ENCODE peak calls at places on chromosomes 2 and 18, in five cellular contexts. Y, W, C, J and U are unnamed samples.

GRCh38 chr18:51070545-51070944 is 40.5 kb downstream of the SMAD4 start:
- DNase-seq in Y (no peak), W (no peak), C (no peak), J (no peak), U (no peak)

GRCh38 chr2:9815844-9816279 is 27.4 kb upstream of the TAF1B start:
- DNase-seq in Y (no peak), W (no peak), C (no peak), J (no peak), U (no peak)

GRCh38 chr2:226683926-226684562 is 115.6 kb downstream of the IRS1 start:
- DNase-seq in Y (no peak), W (no peak), C (no peak), J (no peak), U (no peak)

GRCh38 chr18:58822944-58823343 is 41.7 kb upstream of the ZNF532 start:
- DNase-seq in Y (no peak), W (no peak), C (no peak), J (no peak), U (no peak)

GRCh38 chr2:119236796-119237195 is 13.2 kb downstream of the STEAP3 start:
- DNase-seq in Y (no peak), W (no peak), C (no peak), J (no peak), U (no peak)

GRCh38 chr2:236531991-236532390 is 37.6 kb upstream of the ACKR3 start:
- DNase-seq in Y (no peak), W (no peak), C (no peak), J (no peak), U (no peak)

GRCh38 chr2:102159295-102159694 is 16.7 kb downstream of the IL1R1 start:
- DNase-seq in Y (no peak), W (no peak), C (no peak), J (no peak), U (no peak)

GRCh38 chr2:232365621-232366321 is 12.8 kb upstream of the ALPP start:
- DNase-seq in Y (no peak), W (no peak), C (peak; percentile 29), J (no peak), U (no peak)

GRCh38 chr18:48049757-48050156 is 119.3 kb upstream of the SMAD2 start:
- DNase-seq in Y (no peak), W (no peak), C (no peak), J (no peak), U (no peak)

GRCh38 chr2:184178229-184178628 is 420.1 kb upstream of the ZNF804A start:
- DNase-seq in Y (no peak), W (no peak), C (no peak), J (no peak), U (no peak)

GRCh38 chr2:119823734-119824334 is 64.1 kb downstream of the PTPN4 start:
- DNase-seq in Y (peak; percentile 59), W (peak; percentile 46), C (no peak), J (no peak), U (peak; percentile 49)

DNA sequence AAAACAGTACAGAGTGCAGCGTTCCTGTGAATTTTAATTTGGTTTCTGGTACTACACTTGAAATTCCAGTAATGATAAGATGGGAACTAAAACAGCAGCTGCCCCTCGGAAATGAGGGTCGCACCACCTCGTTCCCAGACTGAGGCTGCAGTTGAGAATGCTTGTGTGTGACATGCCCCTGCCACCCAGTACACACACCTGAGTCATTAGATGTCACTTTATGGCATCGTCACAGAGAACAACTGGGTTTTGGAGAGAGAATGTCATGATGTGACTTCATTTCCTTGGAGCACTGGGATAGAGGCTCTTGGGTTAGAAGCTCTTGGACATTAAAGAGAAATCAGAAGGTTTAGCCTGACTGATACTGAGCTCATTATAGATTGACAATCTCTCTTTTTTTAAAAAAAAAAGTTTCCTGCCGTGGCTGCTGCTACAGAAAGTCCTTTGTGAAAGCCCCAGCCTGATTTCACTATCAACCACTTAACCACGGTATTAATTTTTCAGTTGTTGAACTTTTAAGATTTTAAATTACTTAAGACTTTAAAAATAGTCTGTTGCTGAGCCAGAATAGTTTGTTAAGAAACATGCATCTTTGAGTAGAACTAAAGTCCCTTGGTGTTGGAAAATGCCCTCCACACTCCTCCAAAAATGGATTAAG is 24.5 kb downstream of the BCL2L11 start:
- DNase-seq in Y (no peak), W (no peak), C (no peak), J (no peak), U (no peak)
- H3K27ac ChIP-seq in Y (no peak overlapping the region), W (peak overlapping the region; percentile 21), C (no peak overlapping the region), J (no peak overlapping the region), U (no peak overlapping the region)

GRCh38 chr2:64168756-64169155 is 24.5 kb upstream of the PELI1 start:
- DNase-seq in Y (no peak), W (no peak), C (no peak), J (no peak), U (no peak)
- H3K9me3 ChIP-seq in Y (no peaks in the 10 kb centered on the region), W (no peaks in the 10 kb centered on the region), C (no peaks in the 10 kb centered on the region), J (no peaks in the 10 kb centered on the region), U (no peaks in the 10 kb centered on the region)

GRCh38 chr2:24452499-24452878 is 38.6 kb upstream of the NCOA1 start:
- DNase-seq in Y (peak; percentile 52), W (no peak), C (no peak), J (no peak), U (no peak)

GRCh38 chr2:24451805-24452498 is 39.1 kb upstream of the NCOA1 start:
- DNase-seq in Y (no peak), W (no peak), C (no peak), J (no peak), U (no peak)

GRCh38 chr2:24456610-24457556 is 34.2 kb upstream of the NCOA1 start:
- DNase-seq in Y (peak; percentile 86), W (no peak), C (peak; percentile 21), J (peak; percentile 49), U (peak; percentile 11)

GRCh38 chr2:24454258-24454657 is 36.8 kb upstream of the NCOA1 start:
- DNase-seq in Y (no peak), W (no peak), C (no peak), J (no peak), U (peak; percentile 18)

DNA sequence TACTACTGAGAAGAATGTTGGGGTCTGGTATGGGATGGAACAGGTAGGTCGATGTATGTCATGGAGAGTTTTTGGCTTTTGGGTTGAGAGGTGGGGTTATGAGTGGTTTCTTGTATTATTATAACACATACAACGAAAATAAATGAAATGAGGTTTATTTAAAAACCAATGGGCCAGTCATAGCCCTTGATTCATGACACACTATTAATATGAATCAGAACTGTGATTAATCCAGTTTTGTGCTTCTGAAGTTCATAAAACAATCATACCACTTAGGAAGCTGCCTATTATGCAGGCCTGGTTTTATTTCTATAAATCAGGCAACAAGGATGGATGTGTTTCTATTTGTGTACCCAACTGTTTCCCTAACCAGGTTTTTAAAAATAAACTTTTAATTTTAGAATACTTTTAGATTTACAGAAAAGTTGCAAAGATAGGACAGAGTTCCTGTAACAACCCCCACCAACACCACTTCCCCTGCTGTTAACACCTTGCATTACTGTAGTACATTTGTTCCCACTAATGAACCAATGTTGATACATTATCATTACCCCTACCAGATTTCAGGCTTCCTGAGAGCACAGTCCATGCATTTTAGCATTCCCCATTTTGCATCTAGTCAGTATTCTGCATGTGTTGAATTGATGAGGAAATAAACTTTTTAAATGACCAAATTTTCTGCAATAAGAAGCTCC is 37.5 kb upstream of the NCOA1 start:
- DNase-seq in Y (no peak), W (no peak), C (no peak), J (no peak), U (no peak)
- H3K4me3 ChIP-seq in Y (peak overlapping the region; percentile 54), W (no peak overlapping the region), C (no peak overlapping the region), J (peak overlapping the region; percentile 44), U (no peak overlapping the region)

GRCh38 chr18:55328301-55328700 is 259.7 kb downstream of the TCF4 start:
- DNase-seq in Y (no peak), W (no peak), C (no peak), J (peak; percentile 29), U (no peak)

GRCh38 chr18:55327454-55327853 is 260.5 kb downstream of the TCF4 start:
- DNase-seq in Y (no peak), W (no peak), C (no peak), J (no peak), U (no peak)

GRCh38 chr18:55324166-55324565 is 263.8 kb downstream of the TCF4 start:
- DNase-seq in Y (no peak), W (no peak), C (no peak), J (no peak), U (no peak)

GRCh38 chr18:55323051-55323994 is 264.7 kb downstream of the TCF4 start:
- DNase-seq in Y (no peak), W (no peak), C (no peak), J (peak; percentile 37), U (no peak)

GRCh38 chr18:55326134-55326533 is 261.9 kb downstream of the TCF4 start:
- DNase-seq in Y (no peak), W (no peak), C (no peak), J (no peak), U (no peak)
- H3K27ac ChIP-seq in Y (no peak overlapping the region), W (no peak overlapping the region), C (no peak overlapping the region), J (peak overlapping the region; percentile 13), U (no peak overlapping the region)